ENCODE peak calls at places on chromosomes 3 and 15, in seven cellular contexts. F is uterus, X is PC-3, I is ovary, R is HFFc6, M is fibroblast of lung, D is A549. C is an unnamed sample.

GRCh38 chr15:83653639-83654378 is at the start of gene ADAMTSL3:
- DNase-seq in M (peak), D (peak), R (no peak), X (peak), F (peak), I (peak), C (no peak)

GRCh38 chr3:152466784-152467183 is 198.1 kb downstream of the MBNL1 start:
- DNase-seq in F (no peak), X (peak), M (peak), R (peak), I (no peak), D (peak), C (no peak)

GRCh38 chr3:126511291-126511690 is 6.3 kb downstream of the UROC1 start:
- DNase-seq in R (no peak), M (no peak), I (no peak), D (no peak), X (no peak), F (no peak), C (no peak)

GRCh38 chr3:90016492-90017065 is 909.2 kb downstream of the EPHA3 start:
- DNase-seq in D (no peak), I (no peak), X (peak), R (no peak), F (no peak), M (no peak), C (no peak)

GRCh38 chr15:58590901-58591300 is 158.6 kb downstream of the ADAM10 start:
- DNase-seq in D (no peak), X (no peak), M (no peak), I (no peak), R (no peak), F (no peak), C (no peak)

GRCh38 chr3:95758707-95759106 is 1055.7 kb upstream of the EPHA6 start:
- DNase-seq in F (no peak), R (no peak), M (no peak), X (no peak), I (no peak), D (no peak), C (no peak)

GRCh38 chr3:128489860-128490649 is 2.9 kb downstream of the GATA2 start:
- DNase-seq in D (no peak), F (peak), M (no peak), I (no peak), X (peak), R (peak), C (no peak)

GRCh38 chr3:25237602-25238001 is 190.5 kb upstream of the RARB start:
- DNase-seq in X (no peak), I (no peak), R (no peak), F (no peak), D (no peak), M (no peak), C (no peak)

DNA sequence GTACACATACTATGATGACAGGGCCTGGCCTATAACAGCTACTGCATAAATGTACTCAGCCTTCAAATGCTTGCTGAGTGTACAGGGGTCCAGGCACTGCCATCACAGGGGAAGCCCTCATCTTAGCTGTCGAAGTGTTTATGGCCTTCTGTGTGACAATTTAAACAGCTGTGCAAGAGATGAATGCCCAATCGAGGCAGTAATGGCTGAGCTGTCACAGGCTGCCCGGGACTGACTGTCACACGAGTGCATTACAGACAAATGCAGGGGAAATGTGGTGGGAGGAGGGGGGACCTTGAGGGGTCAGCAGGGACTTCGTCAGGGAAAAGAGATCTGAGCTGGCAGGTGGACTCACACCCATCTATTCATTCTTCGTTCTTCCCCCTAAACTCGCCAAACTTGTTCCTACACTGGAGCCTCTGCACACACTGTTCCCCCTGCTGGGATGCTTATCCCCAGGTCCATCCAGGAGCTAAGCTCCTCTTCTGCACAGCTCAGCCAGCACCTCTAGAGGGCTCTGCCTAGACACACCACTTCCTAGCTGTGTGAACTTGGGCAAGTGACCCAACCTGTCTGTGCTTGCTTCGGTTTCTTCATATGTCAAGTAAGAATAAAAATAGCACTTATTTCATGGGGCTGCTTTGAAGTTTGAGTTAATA is 156.2 kb upstream of the IQSEC1 start:
- DNase-seq in F (no peak), X (peak), I (no peak), M (peak), R (peak), D (peak), C (peak)
- TF ChIP-seq CTCF in F (no peak), X (peak), I (no peak), M (peak), R (peak), D (peak), C (peak)

GRCh38 chr15:62066663-62067447 is at the start of gene C2CD4A:
- DNase-seq in R (no peak), M (peak), F (peak), I (peak), X (peak), D (peak), C (peak)
- TF ChIP-seq CTCF in R (peak), M (peak), F (peak), I (no peak), X (peak), D (no peak), C (no peak)

GRCh38 chr15:70797464-70797863 is 34.1 kb upstream of the UACA start:
- DNase-seq in D (no peak), F (no peak), M (no peak), R (no peak), X (no peak), I (no peak), C (no peak)
- TF ChIP-seq CTCF in D (no peak), F (no peak), M (no peak), R (no peak), X (no peak), I (no peak), C (no peak)

DNA sequence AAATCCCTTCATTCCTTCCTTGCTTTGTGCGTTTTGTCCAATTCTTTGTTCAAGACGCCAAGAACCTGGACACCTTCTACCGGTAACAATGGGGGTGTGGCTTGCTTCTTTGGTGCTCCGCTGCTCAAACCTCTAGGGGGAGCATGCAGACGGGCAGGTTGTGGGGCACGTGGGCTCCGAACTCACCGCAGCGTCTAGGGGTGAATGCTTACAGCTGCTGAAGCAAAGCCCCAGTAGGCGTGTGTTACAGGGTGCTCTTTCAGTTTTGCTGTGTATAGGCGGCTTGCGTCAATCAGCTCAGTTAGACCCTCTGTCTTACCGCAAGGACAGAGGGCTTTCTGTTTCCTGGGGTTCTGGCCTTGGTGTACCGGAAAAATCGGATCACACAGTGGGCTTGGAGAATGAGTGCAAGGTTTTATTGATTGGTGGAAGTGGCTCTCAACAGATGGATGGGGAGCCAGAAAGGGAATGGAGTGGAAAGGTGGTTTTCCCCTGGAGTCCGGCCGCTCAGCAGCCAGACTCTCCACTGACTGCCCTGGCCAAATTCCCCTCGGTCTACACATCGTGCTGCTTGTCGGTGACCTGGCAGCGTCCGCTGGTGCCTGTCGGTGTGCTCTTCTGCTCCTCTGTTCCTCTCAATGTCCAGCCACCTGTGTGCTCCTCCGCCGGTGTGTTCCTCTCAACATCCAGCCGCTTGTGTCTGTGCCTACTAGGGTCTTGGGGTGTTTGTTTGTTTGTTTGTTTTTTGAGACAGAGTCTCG is 1.2 kb upstream of the LRRC34 start:
- DNase-seq in F (no peak), R (no peak), I (peak), D (peak), X (no peak), M (no peak), C (peak)
- TF ChIP-seq CTCF in F (peak), R (no peak), I (no peak), D (peak), X (no peak), M (peak), C (peak)

GRCh38 chr3:140508545-140508944 is 169.3 kb upstream of the TRIM42 start:
- DNase-seq in M (no peak), F (no peak), X (no peak), I (no peak), D (no peak), R (no peak), C (no peak)
- TF ChIP-seq CTCF in M (no peak), F (no peak), X (no peak), I (no peak), D (no peak), R (no peak), C (no peak)